ENCODE peak calls at places on chromosomes 16 and 17, in four cellular contexts. N is activated T-cell treated with anti-CD3 and anti-CD28 coated beads, Interleukin-2, amount 50 U/mL, for 1 hour; E is mesendoderm; Y is neural crest cell. Z is an unnamed sample.

GRCh38 chr17:10798910-10799309 is 5.0 kb downstream of the TMEM238L start:
- DNase-seq in Y (no peak), E (no peak), N (no peak), Z (no peak)

GRCh38 chr16:11743308-11744074 is 834 bp upstream of the TXNDC11 start:
- DNase-seq in Y (no peak), E (no peak), N (no peak), Z (no peak)

GRCh38 chr17:57108656-57109392 is 23.8 kb downstream of the AKAP1 start:
- DNase-seq in E (no peak), N (no peak), Y (no peak), Z (no peak)

GRCh38 chr17:5422505-5422904 is 2.5 kb downstream of the RPAIN start:
- DNase-seq in E (no peak), N (no peak), Y (no peak), Z (no peak)

GRCh38 chr17:69960755-69961154 is 114.3 kb upstream of the KCNJ16 start:
- DNase-seq in E (no peak), N (no peak), Y (no peak), Z (no peak)

GRCh38 chr16:81634380-81635121 is 144.5 kb upstream of the PLCG2 start:
- DNase-seq in Y (no peak), N (no peak), E (peak; percentile 95), Z (no peak)

GRCh38 chr17:5541610-5542202 is 42.6 kb downstream of the NLRP1 start:
- DNase-seq in Y (no peak), N (peak; percentile 4), E (peak; percentile 84), Z (no peak)

GRCh38 chr16:70589998-70590471 is 56.3 kb upstream of the IL34 start:
- DNase-seq in N (no peak), E (no peak), Y (no peak), Z (no peak)

GRCh38 chr17:51083976-51084375 is 36.7 kb downstream of the SPAG9 start:
- DNase-seq in N (no peak), E (no peak), Y (no peak), Z (no peak)

GRCh38 chr16:88940196-88941050 is 36.6 kb downstream of the CBFA2T3 start:
- DNase-seq in Y (no peak), E (no peak), N (peak; percentile 39), Z (no peak)

GRCh38 chr16:11308493-11309283 is 27.6 kb upstream of the PRM1 start:
- DNase-seq in E (no peak), N (no peak), Y (no peak), Z (no peak)

GRCh38 chr17:55965051-55965450 is 188.2 kb upstream of the ANKFN1 start:
- DNase-seq in N (no peak), Y (no peak), E (no peak), Z (no peak)

GRCh38 chr16:10312784-10313724 is 72.8 kb upstream of the ATF7IP2 start:
- DNase-seq in N (no peak), E (no peak), Y (no peak), Z (no peak)

GRCh38 chr17:68318103-68318991 is 27.1 kb downstream of the ARSG start:
- DNase-seq in Y (no peak), E (no peak), N (no peak), Z (no peak)

GRCh38 chr17:38750312-38751121 is 2.0 kb upstream of the PSMB3 start:
- DNase-seq in E (peak; percentile 57), N (no peak), Y (no peak), Z (no peak)

GRCh38 chr16:59973966-59974365 is 1239.8 kb upstream of the GOT2 start:
- DNase-seq in N (no peak), Y (no peak), E (no peak), Z (no peak)

GRCh38 chr17:19561697-19562318 is 28.2 kb downstream of the SLC47A1 start:
- DNase-seq in Y (no peak), E (no peak), N (no peak), Z (no peak)

GRCh38 chr16:138049-138417 is 440 bp downstream of the NPRL3 start:
- DNase-seq in Y (peak; percentile 43), N (peak; percentile 54), E (peak; percentile 36), Z (peak; percentile 7)

GRCh38 chr17:67605259-67605912 is 112.3 kb upstream of the NOL11 start:
- DNase-seq in E (no peak), N (no peak), Y (no peak), Z (no peak)

GRCh38 chr17:36939059-36939943 is 2.0 kb downstream of the LHX1 start:
- DNase-seq in Y (no peak), E (no peak), N (peak; percentile 35), Z (no peak)

GRCh38 chr17:64203630-64204029 is 59.4 kb downstream of the TEX2 start:
- DNase-seq in Y (no peak), E (no peak), N (no peak), Z (no peak)

GRCh38 chr17:46978489-46979022 is 497 bp downstream of the RPRML start:
- DNase-seq in N (peak; percentile 22), E (no peak), Y (no peak), Z (no peak)

GRCh38 chr17:79965806-79966205 is 69.9 kb downstream of the TBC1D16 start:
- DNase-seq in N (no peak), Y (no peak), E (no peak), Z (no peak)

GRCh38 chr16:4200000-4200780 is 41.7 kb downstream of the SRL start:
- DNase-seq in Y (peak; percentile 57), E (peak; percentile 66), N (peak; percentile 32), Z (no peak)

GRCh38 chr16:50315346-50315997 is 49.1 kb downstream of the ADCY7 start:
- DNase-seq in E (no peak), N (peak; percentile 15), Y (no peak), Z (no peak)

GRCh38 chr16:69243479-69243878 is 56.5 kb downstream of the SNTB2 start:
- DNase-seq in E (no peak), N (no peak), Y (no peak), Z (no peak)

GRCh38 chr16:3101018-3101840 is 2.1 kb upstream of the ZSCAN10 start:
- DNase-seq in E (peak; percentile 82), Y (no peak), N (no peak), Z (no peak)

GRCh38 chr16:11501583-11502138 is 85.1 kb downstream of the LITAF start:
- DNase-seq in Y (no peak), N (no peak), E (peak; percentile 78), Z (no peak)

GRCh38 chr17:48180842-48181241 is 73.3 kb downstream of the SNX11 start:
- DNase-seq in E (no peak), N (no peak), Y (no peak), Z (no peak)

GRCh38 chr17:35764123-35764991 is 3.7 kb downstream of the C17orf50 start:
- DNase-seq in Y (peak; percentile 95), N (peak; percentile 90), E (peak; percentile 97), Z (peak; percentile 82)

GRCh38 chr17:2374549-2375285 is 26.1 kb downstream of the MNT start:
- DNase-seq in E (no peak), Y (no peak), N (no peak), Z (no peak)

GRCh38 chr17:40448639-40449261 is 5.5 kb downstream of the IGFBP4 start:
- DNase-seq in Y (no peak), E (no peak), N (no peak), Z (no peak)

GRCh38 chr17:16419929-16420271 is 4.5 kb downstream of the TRPV2 start:
- DNase-seq in Y (no peak), E (no peak), N (peak; percentile 51), Z (peak; percentile 37)

GRCh38 chr17:80877095-80877828 is 114.4 kb upstream of the CHMP6 start:
- DNase-seq in N (no peak), E (no peak), Y (no peak), Z (peak; percentile 61)

GRCh38 chr16:56950881-56951771 is 10.6 kb upstream of the CETP start:
- DNase-seq in E (peak; percentile 79), Y (peak; percentile 36), N (peak; percentile 55), Z (peak; percentile 36)

GRCh38 chr16:58042886-58043515 is 17.4 kb downstream of the MMP15 start:
- DNase-seq in E (no peak), Y (no peak), N (no peak), Z (no peak)

GRCh38 chr16:88754109-88754911 is 30.7 kb downstream of the PIEZO1 start:
- DNase-seq in Y (no peak), E (no peak), N (no peak), Z (no peak)

GRCh38 chr17:9204623-9205329 is 183.5 kb downstream of the NTN1 start:
- DNase-seq in E (no peak), Y (no peak), N (no peak), Z (no peak)